ENCODE peak calls at places on chromosome 2, in nine cellular contexts. A is neuronal stem cell; D is pancreas; T is RWPE1; F is GM23338; O is naive thymus-derived CD4-positive, alpha-beta T cell; C is effector memory CD4-positive, alpha-beta T cell; K is breast epithelium; V is PC-9. S is an unnamed sample.

GRCh38 chr2:831225-831536 is 119.5 kb upstream of the SNTG2 start:
- DNase-seq in D (no peak), V (no peak), O (no peak), C (no peak), T (no peak), F (no peak), K (no peak), A (no peak), S (no peak)

GRCh38 chr2:148876190-148876588 is 1.2 kb downstream of the KIF5C start:
- DNase-seq in A (peak; percentile 76), F (peak; percentile 71), C (no peak), O (no peak), D (peak; percentile 63), K (no peak), V (no peak), T (no peak), S (no peak)

GRCh38 chr2:134167015-134167414 is 86.9 kb upstream of the MGAT5 start:
- DNase-seq in A (no peak), F (no peak), C (no peak), V (no peak), D (no peak), K (no peak), O (no peak), T (peak; percentile 49), S (no peak)

GRCh38 chr2:898319-898718 is 52.3 kb upstream of the SNTG2 start:
- DNase-seq in V (no peak), A (no peak), O (no peak), C (no peak), D (no peak), K (no peak), F (peak; percentile 87), T (no peak), S (no peak)

GRCh38 chr2:234292205-234292954 is 204.5 kb downstream of the ARL4C start:
- DNase-seq in V (no peak), F (no peak), O (peak; percentile 93), T (no peak), K (no peak), A (no peak), C (peak; percentile 68), D (no peak), S (no peak)

GRCh38 chr2:165450141-165450540 is 19.4 kb upstream of the CSRNP3 start:
- DNase-seq in F (no peak), A (no peak), T (no peak), K (no peak), O (no peak), D (no peak), V (no peak), C (no peak), S (no peak)

GRCh38 chr2:134815741-134816140 is 22.7 kb upstream of the ACMSD start:
- DNase-seq in K (no peak), D (no peak), C (no peak), A (no peak), V (no peak), F (no peak), T (no peak), O (no peak), S (no peak)

GRCh38 chr2:107592225-107592624 is 234.5 kb upstream of the RGPD4 start:
- DNase-seq in T (no peak), F (no peak), C (no peak), K (no peak), A (no peak), O (no peak), V (no peak), D (no peak), S (no peak)

GRCh38 chr2:219254590-219255219 is 987 bp upstream of the TUBA4A start:
- DNase-seq in T (no peak), O (peak; percentile 74), C (no peak), V (no peak), K (no peak), D (no peak), A (no peak), F (no peak), S (no peak)
- H3K27ac ChIP-seq in T (no peak overlapping the region), O (peak overlapping the region; percentile 95), C (peak overlapping the region; percentile 94), V (no peak overlapping the region), K (peak overlapping the region; percentile 93), D (peak overlapping the region; percentile 73), A (no peak overlapping the region), F (no peak overlapping the region), S (peak overlapping the region; percentile 79)

DNA sequence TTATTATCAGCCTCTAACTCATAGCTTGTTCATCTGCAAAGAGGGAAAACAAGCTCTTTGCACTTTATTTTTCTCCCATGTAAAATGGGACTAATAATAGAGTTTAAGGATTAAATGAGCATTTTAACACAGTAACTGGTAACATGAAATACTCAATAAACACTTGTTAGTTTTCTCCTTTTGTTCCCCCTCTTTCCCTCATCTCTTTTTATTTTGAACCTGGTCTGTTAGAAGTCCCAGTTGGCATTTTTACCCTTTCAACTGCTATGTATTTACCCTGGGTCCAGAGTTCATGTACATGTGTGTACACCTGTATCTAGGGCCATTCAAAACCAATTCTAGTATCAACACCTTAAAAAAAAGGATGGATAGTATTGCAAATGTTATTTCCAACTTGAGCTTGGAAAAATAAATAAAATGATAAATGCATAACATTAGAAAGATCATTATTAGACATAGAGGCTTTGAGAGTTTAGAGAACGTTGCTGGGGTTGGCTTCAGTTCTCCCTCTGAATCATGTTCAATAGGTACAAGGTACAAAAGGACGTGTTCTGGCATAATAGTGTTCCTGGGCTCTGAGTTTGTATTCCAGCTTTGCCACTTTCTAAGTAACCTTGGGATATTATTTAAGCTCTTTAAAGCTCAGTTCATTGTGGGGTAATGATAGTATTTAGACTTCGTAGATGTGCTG is 5.2 kb upstream of the VPS54 start:
- DNase-seq in O (no peak), V (no peak), C (no peak), F (no peak), K (no peak), D (no peak), A (no peak), T (no peak), S (no peak)
- H3K27ac ChIP-seq in O (no peak overlapping the region), V (no peak overlapping the region), C (no peak overlapping the region), F (no peak overlapping the region), K (no peak overlapping the region), D (no peak overlapping the region), A (no peak overlapping the region), T (no peak overlapping the region), S (no peak overlapping the region)

GRCh38 chr2:45001629-45002385 is 7.4 kb downstream of the SIX2 start:
- DNase-seq in O (no peak), F (peak; percentile 72), C (no peak), A (no peak), D (no peak), K (no peak), V (no peak), T (no peak), S (no peak)

GRCh38 chr2:45002661-45003210 is 6.5 kb downstream of the SIX2 start:
- DNase-seq in C (no peak), A (no peak), T (no peak), F (peak; percentile 53), V (no peak), O (no peak), D (no peak), K (no peak), S (no peak)

GRCh38 chr2:45000341-45000901 is 8.8 kb downstream of the SIX2 start:
- DNase-seq in A (no peak), D (no peak), O (no peak), C (no peak), V (no peak), K (no peak), F (peak; percentile 88), T (no peak), S (no peak)

GRCh38 chr2:44999540-44999939 is 9.7 kb downstream of the SIX2 start:
- DNase-seq in T (no peak), V (no peak), F (no peak), A (no peak), D (no peak), C (no peak), O (no peak), K (no peak), S (no peak)

GRCh38 chr2:45000921-45001628 is 8.2 kb downstream of the SIX2 start:
- DNase-seq in C (no peak), F (peak; percentile 66), D (peak; percentile 78), A (no peak), K (no peak), V (no peak), O (no peak), T (no peak), S (no peak)
- H3K27ac ChIP-seq in C (no peak overlapping the region), F (no peak overlapping the region), D (no peak overlapping the region), A (no peak overlapping the region), K (no peak overlapping the region), V (no peak overlapping the region), O (no peak overlapping the region), T (no peak overlapping the region), S (no peak overlapping the region)

DNA sequence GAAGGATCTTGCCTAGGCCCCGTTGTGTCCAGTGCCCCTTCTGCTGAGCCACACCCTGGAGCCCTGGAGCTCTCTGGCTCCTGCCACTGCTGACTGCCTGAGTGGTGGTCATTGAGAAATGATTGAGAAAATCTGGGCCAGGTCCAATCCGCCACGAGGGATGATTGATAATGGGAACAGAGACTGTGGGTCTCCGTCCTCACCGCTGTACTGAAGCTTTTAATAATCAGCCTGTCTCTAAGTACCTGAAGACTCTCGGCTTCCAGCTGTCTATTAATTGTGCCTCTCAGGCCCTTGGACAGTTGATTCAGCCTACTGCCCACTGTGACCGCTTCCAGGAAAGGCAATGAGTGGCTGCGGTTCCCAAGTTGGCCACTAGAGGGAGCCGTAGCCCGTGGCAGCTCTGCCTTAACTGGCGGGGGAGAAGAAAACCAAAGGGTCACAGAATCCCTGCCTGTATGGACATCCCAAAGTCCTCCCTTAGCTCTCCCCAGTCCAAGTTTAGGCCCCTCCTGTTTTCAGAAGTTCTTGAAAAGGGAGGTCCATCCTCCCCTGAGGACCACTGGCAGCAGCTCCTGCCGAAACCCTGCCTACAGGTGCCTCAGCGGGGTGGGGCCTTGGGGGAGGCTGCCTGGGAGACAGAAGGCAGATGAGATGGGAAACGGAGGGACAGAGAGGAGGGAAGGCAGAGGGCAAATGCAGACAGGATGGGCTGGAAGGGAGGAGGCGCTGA is 213.6 kb downstream of the TNS1 start:
- DNase-seq in T (peak; percentile 61), D (peak; percentile 97), V (peak; percentile 43), K (peak; percentile 67), O (peak; percentile 61), F (peak; percentile 85), A (peak; percentile 81), C (peak; percentile 42), S (peak; percentile 91)
- H3K27ac ChIP-seq in T (no peak overlapping the region), D (no peak overlapping the region), V (no peak overlapping the region), K (peak overlapping the region; percentile 64), O (peak overlapping the region; percentile 64), F (no peak overlapping the region), A (no peak overlapping the region), C (no peak overlapping the region), S (no peak overlapping the region)

GRCh38 chr2:204608261-204608660 is 63.0 kb downstream of the PARD3B start:
- DNase-seq in F (no peak), D (no peak), K (no peak), V (no peak), O (no peak), T (no peak), C (no peak), A (no peak), S (no peak)
- H3K27ac ChIP-seq in F (no peak overlapping the region), D (no peak overlapping the region), K (peak overlapping the region; percentile 26), V (no peak overlapping the region), O (no peak overlapping the region), T (no peak overlapping the region), C (no peak overlapping the region), A (no peak overlapping the region), S (no peak overlapping the region)

S was measured in left lung.